ENCODE peak calls at places on chromosomes 1 and 21, in ten cellular contexts. W, O, A, X, P, I, C, L, J and Y are unnamed samples.
A peak's percentile ranks its signal among the peaks of the same experiment; 100 is the strongest.

GRCh38 chr1:208204779-208205178 is 39.4 kb downstream of the PLXNA2 start:
- DNase-seq in W (no peak), O (no peak), A (no peak), X (no peak), P (no peak), I (no peak), C (no peak), L (no peak), J (no peak), Y (no peak)

GRCh38 chr1:31799895-31800676 is 15.7 kb downstream of the SPOCD1 start:
- DNase-seq in W (no peak), O (no peak), A (no peak), X (no peak), P (no peak), I (no peak), C (peak; percentile 60), L (no peak), J (no peak), Y (no peak)

GRCh38 chr21:38945536-38946245 is 140.0 kb downstream of the ETS2 start:
- DNase-seq in W (no peak), O (no peak), A (no peak), X (no peak), P (no peak), I (no peak), C (no peak), L (no peak), J (no peak), Y (peak; percentile 44)

GRCh38 chr21:46113497-46114176 is 15.7 kb downstream of the COL6A2 start:
- DNase-seq in W (no peak), O (peak; percentile 36), A (no peak), X (no peak), P (peak; percentile 16), I (peak; percentile 7), C (peak; percentile 48), L (peak; percentile 3), J (peak; percentile 0), Y (no peak)

GRCh38 chr1:112700290-112701226 is 6.4 kb downstream of the RHOC start:
- DNase-seq in W (peak; percentile 98), O (peak; percentile 95), A (peak; percentile 94), X (peak; percentile 77), P (peak; percentile 93), I (peak; percentile 95), C (peak; percentile 99), L (peak; percentile 98), J (peak; percentile 86), Y (peak; percentile 96)

GRCh38 chr21:39121600-39122355 is 61.5 kb downstream of the PSMG1 start:
- DNase-seq in W (no peak), O (no peak), A (no peak), X (no peak), P (no peak), I (no peak), C (no peak), L (no peak), J (no peak), Y (no peak)

GRCh38 chr1:37901191-37901892 is 42.0 kb upstream of the MTF1 start:
- DNase-seq in W (no peak), O (no peak), A (no peak), X (no peak), P (no peak), I (no peak), C (no peak), L (no peak), J (no peak), Y (no peak)

GRCh38 chr1:11730429-11730861 is 5.5 kb upstream of the AGTRAP start:
- DNase-seq in W (no peak), O (no peak), A (peak; percentile 44), X (no peak), P (no peak), I (no peak), C (no peak), L (no peak), J (no peak), Y (peak; percentile 56)

GRCh38 chr21:46594276-46594675 is 10.6 kb downstream of the S100B start:
- DNase-seq in W (no peak), O (no peak), A (no peak), X (no peak), P (no peak), I (no peak), C (no peak), L (no peak), J (no peak), Y (no peak)

GRCh38 chr1:201585099-201585498 is 46.2 kb downstream of the NAV1 start:
- DNase-seq in W (no peak), O (no peak), A (no peak), X (no peak), P (no peak), I (no peak), C (no peak), L (no peak), J (no peak), Y (no peak)

GRCh38 chr1:232732344-232732910 is 72.8 kb upstream of the MAP10 start:
- DNase-seq in W (no peak), O (no peak), A (no peak), X (no peak), P (no peak), I (no peak), C (no peak), L (no peak), J (no peak), Y (no peak)

GRCh38 chr1:8142955-8143629 is 117.0 kb upstream of the ERRFI1 start:
- DNase-seq in W (no peak), O (no peak), A (no peak), X (no peak), P (no peak), I (no peak), C (no peak), L (no peak), J (no peak), Y (no peak)

GRCh38 chr1:40751802-40752201 is 31.8 kb upstream of the KCNQ4 start:
- DNase-seq in W (no peak), O (no peak), A (no peak), X (no peak), P (no peak), I (no peak), C (no peak), L (no peak), J (no peak), Y (no peak)

GRCh38 chr1:41622402-41622801 is 137.9 kb upstream of the EDN2 start:
- DNase-seq in W (no peak), O (no peak), A (no peak), X (no peak), P (no peak), I (no peak), C (peak; percentile 12), L (no peak), J (no peak), Y (no peak)

GRCh38 chr1:113931456-113931855 is 2.3 kb downstream of the HIPK1 start:
- DNase-seq in W (no peak), O (no peak), A (peak; percentile 13), X (no peak), P (no peak), I (no peak), C (no peak), L (no peak), J (no peak), Y (no peak)

GRCh38 chr1:199149591-199149990 is 510.8 kb downstream of the PTPRC start:
- DNase-seq in W (no peak), O (no peak), A (no peak), X (no peak), P (no peak), I (no peak), C (no peak), L (no peak), J (no peak), Y (no peak)

GRCh38 chr1:190908691-190909090 is 431.0 kb upstream of the BRINP3 start:
- DNase-seq in W (no peak), O (no peak), A (no peak), X (no peak), P (no peak), I (no peak), C (no peak), L (no peak), J (no peak), Y (no peak)

GRCh38 chr1:182114627-182115023 is 53.1 kb upstream of the ZNF648 start:
- DNase-seq in W (no peak), O (no peak), A (no peak), X (no peak), P (no peak), I (no peak), C (no peak), L (no peak), J (no peak), Y (no peak)
- H3K27ac ChIP-seq in W (no peak overlapping the region), O (peak overlapping the region; percentile 65), A (peak overlapping the region; percentile 8), X (no peak overlapping the region), P (peak overlapping the region; percentile 57), I (no peak overlapping the region), C (no peak overlapping the region), L (peak overlapping the region; percentile 79), J (peak overlapping the region; percentile 10), Y (no peak overlapping the region)

DNA sequence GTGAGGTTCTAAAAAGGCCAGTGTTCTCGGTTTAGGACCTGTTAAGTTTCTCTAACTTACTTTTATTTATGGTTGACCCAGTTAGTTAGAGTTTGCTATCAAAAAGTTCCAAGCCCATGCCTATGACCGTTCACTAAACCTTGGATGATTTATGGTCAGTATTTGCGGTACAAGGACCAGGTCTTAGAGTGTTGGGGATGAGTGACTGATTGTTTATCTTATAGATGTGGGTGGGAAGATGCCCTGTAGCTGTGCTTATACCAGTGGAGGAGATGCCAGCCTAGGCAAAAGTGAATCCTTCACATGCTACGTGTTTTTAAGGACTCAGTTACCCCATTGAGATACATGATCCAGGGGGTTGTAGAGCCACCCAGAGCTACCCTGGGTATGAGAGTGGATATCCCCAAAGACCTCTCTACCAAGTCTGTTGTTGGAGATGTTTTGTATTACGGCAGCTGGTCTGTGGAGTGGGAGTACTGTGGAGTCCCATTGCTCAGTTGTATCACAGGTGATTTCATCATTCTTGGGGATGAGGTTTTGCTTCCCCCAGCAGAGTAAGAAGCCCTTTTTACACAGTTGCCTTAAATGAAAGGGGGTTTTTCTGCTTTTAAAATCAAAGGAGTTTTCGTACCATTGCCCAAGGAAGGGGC is 2.1 kb downstream of the SLC22A15 start:
- DNase-seq in W (no peak), O (no peak), A (no peak), X (no peak), P (no peak), I (no peak), C (no peak), L (no peak), J (no peak), Y (no peak)
- TF ChIP-seq POLR2A in W (no peak), O (no peak), A (no peak), X (no peak), P (no peak), I (no peak), C (no peak), L (no peak), J (no peak), Y (no peak)

DNA sequence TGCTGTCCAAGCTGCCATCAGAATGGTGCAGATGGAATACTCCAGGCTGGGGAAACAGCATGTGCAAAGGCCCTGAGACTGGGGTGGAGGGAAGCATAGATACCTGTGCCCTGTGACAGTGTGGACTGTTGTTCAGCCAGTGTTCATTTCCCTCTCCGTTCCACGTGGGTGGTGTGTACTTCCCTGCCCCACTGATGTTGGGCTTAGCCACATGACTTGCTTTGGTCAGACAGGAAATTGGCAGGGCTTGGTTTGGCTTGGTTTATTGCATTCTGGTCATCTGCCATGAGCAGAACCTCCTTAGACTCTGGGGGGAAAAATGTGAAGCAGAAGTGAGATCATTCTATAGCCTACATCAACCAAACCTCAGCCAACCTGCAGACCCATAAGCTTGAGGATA is 102.4 kb upstream of the IGSF21 start:
- DNase-seq in W (no peak), O (no peak), A (no peak), X (no peak), P (no peak), I (peak; percentile 16), C (no peak), L (no peak), J (no peak), Y (no peak)
- TF ChIP-seq CTCF in W (no peak), O (no peak), A (no peak), X (no peak), P (no peak), I (no peak), C (no peak), L (no peak), J (no peak), Y (no peak)

GRCh38 chr21:26815197-26815596 is 30.0 kb downstream of the ADAMTS1 start:
- DNase-seq in W (no peak), O (no peak), A (no peak), X (no peak), P (no peak), I (no peak), C (no peak), L (no peak), J (no peak), Y (no peak)
- H3K27ac ChIP-seq in W (peak overlapping the region; percentile 72), O (no peak overlapping the region), A (no peak overlapping the region), X (no peak overlapping the region), P (no peak overlapping the region), I (no peak overlapping the region), C (no peak overlapping the region), L (peak overlapping the region; percentile 5), J (no peak overlapping the region), Y (no peak overlapping the region)